ENCODE peak calls at places on chromosome 18, in six cellular contexts. I is NCI-H1092 treated with DMSO at 0.1 percent for 48 hours; U is choroid plexus epithelial cell; N is stimulated activated CD4-positive, alpha-beta T cell treated with anti-CD3 and anti-CD28 coated beads, Interleukin-4, amount 100 ng/mL, for 1 hour; C is EL; J is COLO829. V is an unnamed sample.

GRCh38 chr18:68152770-68153169 is 562.1 kb downstream of the TMX3 start:
- DNase-seq in N (no peak), J (no peak), I (no peak), C (no peak), U (no peak), V (no peak)

GRCh38 chr18:35038881-35039491 is 2.2 kb upstream of the MAPRE2 start:
- DNase-seq in N (no peak), C (no peak), I (no peak), U (no peak), J (no peak), V (no peak)

GRCh38 chr18:56240405-56240804 is 398.0 kb downstream of the TXNL1 start:
- DNase-seq in J (no peak), I (no peak), C (peak; percentile 39), N (no peak), U (peak; percentile 28), V (no peak)

GRCh38 chr18:12911928-12912703 is 28.1 kb upstream of the PTPN2 start:
- DNase-seq in U (no peak), N (no peak), C (no peak), I (no peak), J (no peak), V (no peak)

GRCh38 chr18:54606835-54607212 is 15.8 kb downstream of the DYNAP start:
- DNase-seq in C (no peak), J (no peak), U (no peak), I (no peak), N (no peak), V (no peak)

GRCh38 chr18:44051088-44051487 is 629.6 kb upstream of the SETBP1 start:
- DNase-seq in C (no peak), J (peak; percentile 19), U (no peak), N (no peak), I (no peak), V (peak; percentile 74)

GRCh38 chr18:24023185-24023814 is 8.7 kb downstream of the TTC39C start:
- DNase-seq in I (no peak), U (no peak), C (no peak), J (no peak), N (no peak), V (peak; percentile 13)

GRCh38 chr18:22378672-22379282 is 38.9 kb downstream of the CTAGE1 start:
- DNase-seq in J (peak; percentile 41), U (peak; percentile 35), N (no peak), C (peak; percentile 48), I (no peak), V (peak; percentile 20)

GRCh38 chr18:46466236-46467160 is 190.5 kb downstream of the LOXHD1 start:
- DNase-seq in N (no peak), J (no peak), I (no peak), U (no peak), C (no peak), V (no peak)